ENCODE peak calls at places on chromosomes 2 and 18, in five cellular contexts. One of them, this sample, is unnamed. For H3K9me3, the result is how much of the 10 kb centered on the place peaks cover.

GRCh38 chr18:77206676-77207370 is 42.8 kb upstream of the GALR1 start:
- DNase-seq in prostate gland: no peak
- DNase-seq in Peyer's patch: no peak
- DNase-seq in HAP-1: no peak
- DNase-seq in BE2C: no peak
- DNase-seq in this sample: no peak

GRCh38 chr2:71943238-71944182 is 204.2 kb downstream of the CYP26B1 start:
- DNase-seq in prostate gland: peak
- DNase-seq in Peyer's patch: no peak
- DNase-seq in HAP-1: no peak
- DNase-seq in BE2C: no peak
- DNase-seq in this sample: no peak

GRCh38 chr2:54720563-54720962 is 2.9 kb upstream of the EML6 start:
- DNase-seq in prostate gland: no peak
- DNase-seq in Peyer's patch: no peak
- DNase-seq in HAP-1: no peak
- DNase-seq in BE2C: no peak
- DNase-seq in this sample: no peak

GRCh38 chr2:190113000-190113399 is 50.5 kb upstream of the MSTN start:
- DNase-seq in prostate gland: no peak
- DNase-seq in Peyer's patch: no peak
- DNase-seq in HAP-1: no peak
- DNase-seq in BE2C: no peak
- DNase-seq in this sample: no peak

GRCh38 chr2:178628590-178628989 is 148.3 kb downstream of the PLEKHA3 start:
- DNase-seq in prostate gland: no peak
- DNase-seq in Peyer's patch: no peak
- DNase-seq in HAP-1: peak
- DNase-seq in BE2C: no peak
- DNase-seq in this sample: no peak

GRCh38 chr18:74299746-74300145 is 8.0 kb upstream of the CYB5A start:
- DNase-seq in prostate gland: no peak
- DNase-seq in Peyer's patch: no peak
- DNase-seq in HAP-1: no peak
- DNase-seq in BE2C: no peak
- DNase-seq in this sample: no peak

GRCh38 chr2:64773461-64774118 is 119.9 kb upstream of the SERTAD2 start:
- DNase-seq in prostate gland: no peak
- DNase-seq in Peyer's patch: no peak
- DNase-seq in HAP-1: no peak
- DNase-seq in BE2C: no peak
- DNase-seq in this sample: no peak

GRCh38 chr2:240955306-240956101 is 42.9 kb upstream of the SNED1 start:
- DNase-seq in prostate gland: no peak
- DNase-seq in Peyer's patch: peak
- DNase-seq in HAP-1: no peak
- DNase-seq in BE2C: no peak
- DNase-seq in this sample: no peak

GRCh38 chr2:63488118-63488713 is 100.1 kb downstream of the WDPCP start:
- DNase-seq in prostate gland: no peak
- DNase-seq in Peyer's patch: no peak
- DNase-seq in HAP-1: peak
- DNase-seq in BE2C: peak
- DNase-seq in this sample: peak

GRCh38 chr18:60753753-60754152 is 381.2 kb upstream of the MC4R start:
- DNase-seq in prostate gland: no peak
- DNase-seq in Peyer's patch: no peak
- DNase-seq in HAP-1: no peak
- DNase-seq in BE2C: no peak
- DNase-seq in this sample: no peak

GRCh38 chr2:175855794-175856453 is 146.1 kb downstream of the LNPK start:
- DNase-seq in prostate gland: no peak
- DNase-seq in Peyer's patch: no peak
- DNase-seq in HAP-1: no peak
- DNase-seq in BE2C: no peak
- DNase-seq in this sample: peak

GRCh38 chr2:204340511-204340910 is 204.8 kb upstream of the PARD3B start:
- DNase-seq in prostate gland: no peak
- DNase-seq in Peyer's patch: no peak
- DNase-seq in HAP-1: no peak
- DNase-seq in BE2C: no peak
- DNase-seq in this sample: peak

GRCh38 chr18:59024829-59025228 is 114.9 kb upstream of the SEC11C start:
- DNase-seq in prostate gland: peak
- DNase-seq in Peyer's patch: no peak
- DNase-seq in HAP-1: no peak
- DNase-seq in BE2C: no peak
- DNase-seq in this sample: peak

GRCh38 chr2:53755022-53755630 is 12.5 kb upstream of the CHAC2 start:
- DNase-seq in prostate gland: peak
- DNase-seq in Peyer's patch: peak
- DNase-seq in HAP-1: no peak
- DNase-seq in BE2C: no peak
- DNase-seq in this sample: no peak

GRCh38 chr2:119772767-119773166 is 13.0 kb downstream of the PTPN4 start:
- DNase-seq in prostate gland: no peak
- DNase-seq in Peyer's patch: no peak
- DNase-seq in HAP-1: no peak
- DNase-seq in BE2C: no peak
- DNase-seq in this sample: no peak

GRCh38 chr18:65587491-65587890 is 163.3 kb upstream of the CDH7 start:
- DNase-seq in prostate gland: no peak
- DNase-seq in Peyer's patch: no peak
- DNase-seq in HAP-1: no peak
- DNase-seq in BE2C: no peak
- DNase-seq in this sample: no peak

GRCh38 chr2:49271060-49271665 is 116.8 kb upstream of the FSHR start:
- DNase-seq in prostate gland: no peak
- DNase-seq in Peyer's patch: no peak
- DNase-seq in HAP-1: no peak
- DNase-seq in BE2C: peak
- DNase-seq in this sample: no peak

GRCh38 chr18:12306752-12307151 is 1.3 kb upstream of the TUBB6 start:
- DNase-seq in prostate gland: no peak
- DNase-seq in Peyer's patch: no peak
- DNase-seq in HAP-1: no peak
- DNase-seq in BE2C: no peak
- DNase-seq in this sample: no peak

GRCh38 chr2:191927319-191927867 is 80.5 kb upstream of the CAVIN2 start:
- DNase-seq in prostate gland: peak
- DNase-seq in Peyer's patch: peak
- DNase-seq in HAP-1: no peak
- DNase-seq in BE2C: no peak
- DNase-seq in this sample: peak

GRCh38 chr18:12312936-12313335 is 4.9 kb downstream of the TUBB6 start:
- DNase-seq in prostate gland: no peak
- DNase-seq in Peyer's patch: no peak
- DNase-seq in HAP-1: no peak
- DNase-seq in BE2C: no peak
- DNase-seq in this sample: peak

GRCh38 chr18:78727877-78728276 is 251.7 kb upstream of the SALL3 start:
- DNase-seq in prostate gland: no peak
- DNase-seq in Peyer's patch: no peak
- DNase-seq in HAP-1: no peak
- DNase-seq in BE2C: no peak
- DNase-seq in this sample: no peak

GRCh38 chr2:168194784-168195522 is 52.4 kb downstream of the STK39 start:
- DNase-seq in prostate gland: no peak
- DNase-seq in Peyer's patch: no peak
- DNase-seq in HAP-1: no peak
- DNase-seq in BE2C: no peak
- DNase-seq in this sample: peak

GRCh38 chr2:40844353-40845277 is 392.7 kb upstream of the SLC8A1 start:
- DNase-seq in prostate gland: no peak
- DNase-seq in Peyer's patch: no peak
- DNase-seq in HAP-1: peak
- DNase-seq in BE2C: peak
- DNase-seq in this sample: no peak

GRCh38 chr18:59967878-59968277 is 68.1 kb downstream of the PMAIP1 start:
- DNase-seq in prostate gland: no peak
- DNase-seq in Peyer's patch: no peak
- DNase-seq in HAP-1: no peak
- DNase-seq in BE2C: no peak
- DNase-seq in this sample: no peak

GRCh38 chr2:144479659-144480058 is 40.3 kb downstream of the ZEB2 start:
- DNase-seq in prostate gland: no peak
- DNase-seq in Peyer's patch: no peak
- DNase-seq in HAP-1: no peak
- DNase-seq in BE2C: no peak
- DNase-seq in this sample: no peak

GRCh38 chr2:82748653-82749052 is 1710.4 kb downstream of the SUCLG1 start:
- DNase-seq in prostate gland: no peak
- DNase-seq in Peyer's patch: no peak
- DNase-seq in HAP-1: no peak
- DNase-seq in BE2C: no peak
- DNase-seq in this sample: no peak
- H3K9me3 ChIP-seq in prostate gland: under half
- H3K9me3 ChIP-seq in Peyer's patch: under half
- H3K9me3 ChIP-seq in HAP-1: under half
- H3K9me3 ChIP-seq in BE2C: under half
- H3K9me3 ChIP-seq in this sample: under half

DNA sequence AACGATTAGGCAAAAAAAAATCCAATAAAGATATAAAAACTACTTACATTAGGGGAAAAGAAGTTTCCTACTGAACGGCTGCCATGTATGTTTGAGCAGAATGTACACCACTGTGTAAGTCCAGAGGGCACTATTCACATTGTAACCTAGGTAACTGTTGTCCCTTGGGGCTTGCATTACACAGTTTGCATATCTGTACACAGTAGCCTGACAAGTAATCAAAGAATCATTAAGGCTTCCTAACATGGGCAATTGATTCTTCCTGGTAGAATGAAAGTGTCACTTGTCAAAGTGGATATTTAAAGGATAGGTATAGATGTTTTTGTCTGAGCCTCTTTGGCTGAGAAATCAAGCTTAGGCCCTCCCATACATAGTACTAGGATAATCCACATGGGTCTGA is 39.1 kb downstream of the PLEK start:
- DNase-seq in prostate gland: no peak
- DNase-seq in Peyer's patch: no peak
- DNase-seq in HAP-1: no peak
- DNase-seq in BE2C: no peak
- DNase-seq in this sample: no peak
- H3K9me3 ChIP-seq in prostate gland: under half
- H3K9me3 ChIP-seq in Peyer's patch: under half
- H3K9me3 ChIP-seq in HAP-1: under half
- H3K9me3 ChIP-seq in BE2C: under half
- H3K9me3 ChIP-seq in this sample: under half

GRCh38 chr18:51952844-51953243 is 387.2 kb upstream of the DCC start:
- DNase-seq in prostate gland: no peak
- DNase-seq in Peyer's patch: no peak
- DNase-seq in HAP-1: no peak
- DNase-seq in BE2C: no peak
- DNase-seq in this sample: no peak
- H3K9me3 ChIP-seq in prostate gland: under half
- H3K9me3 ChIP-seq in Peyer's patch: under half
- H3K9me3 ChIP-seq in HAP-1: under half
- H3K9me3 ChIP-seq in BE2C: under half
- H3K9me3 ChIP-seq in this sample: under half

DNA sequence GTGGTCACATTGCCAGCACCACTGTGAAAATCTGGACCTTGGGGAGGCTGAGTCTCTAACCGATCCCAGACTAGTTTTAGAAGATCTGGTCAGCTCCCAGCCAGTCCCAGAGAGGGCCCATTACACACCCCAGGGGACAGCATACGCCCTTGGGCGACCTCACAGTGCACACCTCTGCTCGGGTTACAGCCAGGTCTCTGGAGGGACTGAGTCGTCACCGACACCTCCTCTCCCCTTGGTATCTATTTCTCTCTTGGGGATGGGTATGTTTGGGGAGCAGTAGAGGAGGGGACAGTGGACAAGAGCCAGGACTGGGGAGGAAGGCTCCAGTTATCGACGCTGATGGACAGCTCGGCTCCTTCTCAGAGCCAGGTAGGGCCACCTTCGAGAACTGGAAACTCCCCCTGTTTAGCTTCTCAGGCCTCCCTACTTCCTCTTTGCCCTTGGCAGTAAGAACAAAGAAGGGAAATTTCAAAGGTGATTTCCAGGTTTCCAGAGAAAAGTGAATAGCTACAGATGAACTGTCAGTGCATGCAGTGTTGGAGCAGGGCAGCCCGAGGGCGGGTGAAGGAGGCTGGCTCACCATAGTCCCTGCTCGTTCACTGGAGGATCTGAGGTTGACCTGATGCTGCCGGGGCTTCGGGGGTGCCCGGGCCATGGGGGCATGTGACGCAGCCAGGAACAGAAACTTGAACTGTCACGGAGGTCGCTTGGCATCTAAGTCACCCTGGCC is 4.4 kb upstream of the SEMA4C start:
- DNase-seq in prostate gland: no peak
- DNase-seq in Peyer's patch: no peak
- DNase-seq in HAP-1: no peak
- DNase-seq in BE2C: no peak
- DNase-seq in this sample: no peak
- H3K9me3 ChIP-seq in prostate gland: under half
- H3K9me3 ChIP-seq in Peyer's patch: under half
- H3K9me3 ChIP-seq in HAP-1: under half
- H3K9me3 ChIP-seq in BE2C: under half
- H3K9me3 ChIP-seq in this sample: under half

GRCh38 chr2:95149397-95149984 is 10.2 kb downstream of the ZNF514 start:
- DNase-seq in prostate gland: no peak
- DNase-seq in Peyer's patch: no peak
- DNase-seq in HAP-1: no peak
- DNase-seq in BE2C: no peak
- DNase-seq in this sample: no peak
- H3K9me3 ChIP-seq in prostate gland: under half
- H3K9me3 ChIP-seq in Peyer's patch: under half
- H3K9me3 ChIP-seq in HAP-1: under half
- H3K9me3 ChIP-seq in BE2C: under half
- H3K9me3 ChIP-seq in this sample: half or more

GRCh38 chr2:153101187-153101586 is 377.4 kb downstream of the RPRM start:
- DNase-seq in prostate gland: no peak
- DNase-seq in Peyer's patch: no peak
- DNase-seq in HAP-1: no peak
- DNase-seq in BE2C: no peak
- DNase-seq in this sample: no peak

GRCh38 chr2:153100139-153100538 is 378.4 kb downstream of the RPRM start:
- DNase-seq in prostate gland: no peak
- DNase-seq in Peyer's patch: no peak
- DNase-seq in HAP-1: no peak
- DNase-seq in BE2C: no peak
- DNase-seq in this sample: no peak

GRCh38 chr2:153096272-153096671 is 377.9 kb downstream of the ARL6IP6 start:
- DNase-seq in prostate gland: no peak
- DNase-seq in Peyer's patch: no peak
- DNase-seq in HAP-1: no peak
- DNase-seq in BE2C: no peak
- DNase-seq in this sample: no peak

GRCh38 chr2:153098073-153098472 is 379.7 kb downstream of the ARL6IP6 start:
- DNase-seq in prostate gland: no peak
- DNase-seq in Peyer's patch: no peak
- DNase-seq in HAP-1: no peak
- DNase-seq in BE2C: no peak
- DNase-seq in this sample: no peak
- H3K9me3 ChIP-seq in prostate gland: under half
- H3K9me3 ChIP-seq in Peyer's patch: under half
- H3K9me3 ChIP-seq in HAP-1: under half
- H3K9me3 ChIP-seq in BE2C: under half
- H3K9me3 ChIP-seq in this sample: under half

This sample was measured in adipocyte.